ENCODE peak calls at places on chromosomes 7 and 10, in seven cellular contexts. B is H9, E is neuronal stem cell, N is IMR-90, K is trophoblast cell, Q is mesenchymal stem cell, Z is H1. F is an unnamed sample.
A peak's percentile ranks its signal among the peaks of the same experiment; 100 is the strongest.

GRCh38 chr7:30148951-30149459 is 14.2 kb downstream of the MTURN start:
- DNase-seq in Q (no peak), K (peak; percentile 38), Z (no peak), E (no peak), N (no peak), B (no peak), F (no peak)

GRCh38 chr10:97543025-97543546 is 29.5 kb upstream of the ANKRD2 start:
- DNase-seq in B (no peak), Q (peak; percentile 97), N (peak; percentile 98), Z (no peak), E (no peak), K (peak; percentile 87), F (peak; percentile 86)

GRCh38 chr10:70106958-70107791 is 25.4 kb downstream of the AIFM2 start:
- DNase-seq in B (peak; percentile 83), E (peak; percentile 39), N (no peak), Q (no peak), K (peak; percentile 47), Z (peak; percentile 92), F (peak; percentile 70)

GRCh38 chr10:69101451-69102095 is 13.7 kb downstream of the SRGN start:
- DNase-seq in Z (no peak), Q (peak; percentile 9), N (peak; percentile 38), E (no peak), K (peak; percentile 31), B (no peak), F (no peak)

GRCh38 chr10:129935102-129935860 is 28.8 kb downstream of the EBF3 start:
- DNase-seq in K (no peak), Q (no peak), E (no peak), N (no peak), B (no peak), Z (no peak), F (no peak)

GRCh38 chr10:51527806-51528205 is 171.6 kb downstream of the CSTF2T start:
- DNase-seq in B (no peak), E (no peak), K (no peak), Q (peak; percentile 40), N (no peak), Z (no peak), F (no peak)

GRCh38 chr7:150631084-150631824 is 931 bp downstream of the GIMAP6 start:
- DNase-seq in K (no peak), E (no peak), Q (no peak), N (no peak), Z (no peak), B (no peak), F (no peak)

GRCh38 chr10:62844280-62845011 is 28.3 kb upstream of the EGR2 start:
- DNase-seq in K (no peak), N (no peak), B (no peak), E (no peak), Q (no peak), Z (no peak), F (no peak)

GRCh38 chr10:58660577-58661255 is 148.0 kb downstream of the BICC1 start:
- DNase-seq in E (no peak), K (no peak), B (no peak), Z (no peak), Q (no peak), N (no peak), F (no peak)

GRCh38 chr7:46930336-46930735 is 651.6 kb downstream of the TNS3 start:
- DNase-seq in Z (no peak), Q (peak; percentile 96), N (peak; percentile 97), E (no peak), B (no peak), K (peak; percentile 88), F (no peak)

GRCh38 chr10:51369903-51370302 is 295.6 kb downstream of the PRKG1 start:
- DNase-seq in Q (peak; percentile 34), B (no peak), E (no peak), Z (no peak), K (no peak), N (peak; percentile 79), F (no peak)

GRCh38 chr10:77202857-77203256 is 434.8 kb downstream of the KCNMA1 start:
- DNase-seq in Q (no peak), N (no peak), B (no peak), E (no peak), K (no peak), Z (no peak), F (no peak)

GRCh38 chr7:2936891-2937580 is 92.9 kb upstream of the GNA12 start:
- DNase-seq in N (no peak), E (no peak), Q (no peak), Z (no peak), B (no peak), K (no peak), F (no peak)

GRCh38 chr7:24657980-24658379 is 84.7 kb downstream of the PALS2 start:
- DNase-seq in Z (no peak), K (no peak), E (no peak), Q (no peak), N (no peak), B (no peak), F (no peak)

GRCh38 chr7:6479067-6479466 is 31.3 kb upstream of the DAGLB start:
- DNase-seq in B (no peak), Z (no peak), K (no peak), Q (no peak), E (no peak), N (no peak), F (no peak)

GRCh38 chr7:6481445-6481844 is 33.7 kb upstream of the DAGLB start:
- DNase-seq in B (no peak), Z (no peak), E (no peak), Q (no peak), N (no peak), K (no peak), F (no peak)

GRCh38 chr7:6482743-6483119 is 35.0 kb upstream of the DAGLB start:
- DNase-seq in N (no peak), K (no peak), Q (no peak), Z (no peak), E (no peak), B (no peak), F (no peak)

GRCh38 chr7:6480323-6480660 is 32.5 kb upstream of the DAGLB start:
- DNase-seq in Z (no peak), E (no peak), K (no peak), N (no peak), Q (no peak), B (no peak), F (no peak)

GRCh38 chr7:6482307-6482706 is 34.6 kb upstream of the DAGLB start:
- DNase-seq in B (no peak), N (no peak), K (no peak), Z (no peak), E (no peak), Q (no peak), F (no peak)
- H2AK5ac ChIP-seq in B (no peak overlapping the region), N (no peak overlapping the region), K (no peak overlapping the region), Z (no peak overlapping the region), E (no peak overlapping the region), Q (no peak overlapping the region), F (no peak overlapping the region)

DNA sequence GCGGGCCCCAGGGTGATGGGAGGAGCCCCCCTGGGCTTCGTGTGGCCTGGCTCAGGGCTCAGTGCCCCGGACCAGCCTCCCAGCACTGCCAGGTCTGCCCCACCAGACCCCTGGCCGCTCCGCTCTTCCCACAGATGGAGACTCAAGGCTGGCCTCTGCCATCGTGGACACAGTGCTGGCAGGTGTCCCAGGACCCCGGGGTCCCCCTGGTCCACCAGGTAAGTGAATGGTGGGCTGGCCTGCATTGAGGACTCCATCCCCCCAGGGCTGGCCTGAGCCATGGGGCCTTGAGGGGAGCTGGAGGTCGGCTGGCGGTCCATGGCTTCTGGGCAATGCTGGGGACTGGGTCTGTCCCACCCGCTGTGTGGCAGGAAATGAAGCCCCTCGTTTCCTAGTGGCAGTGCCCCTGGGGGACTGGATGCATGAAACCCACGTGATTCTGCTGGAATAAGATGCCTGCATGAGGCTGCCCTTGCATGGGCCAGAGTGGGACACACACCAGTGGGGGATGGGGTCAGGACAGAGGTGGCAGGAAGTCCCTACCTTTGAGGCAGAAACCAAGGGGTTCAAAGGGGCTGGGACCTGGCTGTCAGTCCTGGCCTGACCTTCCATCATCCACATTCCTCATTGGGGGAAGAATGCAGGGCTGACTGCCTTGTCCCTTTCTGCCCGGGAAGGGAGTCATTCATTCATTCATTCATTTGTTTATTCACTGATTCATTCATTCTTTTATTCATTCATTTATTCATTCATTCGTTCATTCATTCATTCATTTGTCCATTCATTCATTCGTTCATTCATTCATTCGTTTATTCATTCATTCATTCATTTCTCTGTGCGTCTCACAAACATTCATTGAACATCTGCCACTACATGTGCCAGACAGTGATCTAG is 81.8 kb downstream of the MYL10 start:
- DNase-seq in Q (no peak), N (no peak), B (peak; percentile 19), E (no peak), Z (no peak), K (no peak), F (no peak)
- H2AK5ac ChIP-seq in Q (no peak overlapping the region), N (no peak overlapping the region), B (no peak overlapping the region), E (no peak overlapping the region), Z (no peak overlapping the region), K (no peak overlapping the region), F (no peak overlapping the region)

GRCh38 chr10:11589738-11590137 is 21.7 kb downstream of the USP6NL start:
- DNase-seq in Q (no peak), K (no peak), Z (no peak), B (no peak), E (no peak), N (no peak), F (no peak)
- H2AK5ac ChIP-seq in Q (no peak overlapping the region), K (no peak overlapping the region), Z (no peak overlapping the region), B (no peak overlapping the region), E (no peak overlapping the region), N (no peak overlapping the region), F (no peak overlapping the region)

GRCh38 chr7:128420773-128421172 is 11.0 kb upstream of the IMPDH1 start:
- DNase-seq in N (no peak), Z (no peak), K (peak; percentile 41), E (no peak), B (no peak), Q (no peak), F (no peak)

GRCh38 chr7:128419262-128419661 is 9.5 kb upstream of the IMPDH1 start:
- DNase-seq in Q (no peak), K (no peak), Z (no peak), E (no peak), B (no peak), N (no peak), F (no peak)

GRCh38 chr7:128415217-128415785 is 5.5 kb upstream of the IMPDH1 start:
- DNase-seq in Q (no peak), N (no peak), B (no peak), K (no peak), Z (no peak), E (no peak), F (no peak)

GRCh38 chr7:128421384-128421783 is 11.6 kb upstream of the IMPDH1 start:
- DNase-seq in E (no peak), K (no peak), B (no peak), Q (no peak), N (no peak), Z (no peak), F (no peak)

GRCh38 chr7:128417071-128417470 is 7.3 kb upstream of the IMPDH1 start:
- DNase-seq in N (no peak), Q (no peak), B (no peak), Z (no peak), K (no peak), E (no peak), F (no peak)
- H2AK5ac ChIP-seq in N (no peak overlapping the region), Q (no peak overlapping the region), B (no peak overlapping the region), Z (no peak overlapping the region), K (no peak overlapping the region), E (no peak overlapping the region), F (no peak overlapping the region)

DNA sequence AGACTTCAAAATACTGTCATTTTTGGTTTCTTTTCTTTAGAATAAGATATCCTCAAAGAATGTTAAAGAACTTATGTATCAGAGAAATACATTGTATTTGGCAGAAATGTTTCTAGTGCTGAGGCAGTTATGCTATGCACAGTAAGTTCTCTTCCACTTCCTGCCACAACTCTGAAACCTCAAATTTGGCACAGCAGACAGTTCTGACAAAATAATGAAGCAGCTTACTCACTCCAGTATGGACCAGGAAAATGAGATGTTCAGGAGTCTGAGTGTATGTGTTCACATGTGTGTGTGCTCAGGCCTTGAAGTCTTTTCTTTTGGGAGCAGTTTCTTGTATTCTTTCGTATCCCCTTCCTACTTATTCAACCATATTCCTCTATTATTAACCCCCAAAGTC is 197.0 kb upstream of the AGK start:
- DNase-seq in Q (no peak), Z (no peak), N (peak; percentile 8), K (no peak), E (no peak), B (no peak), F (no peak)
- H2AK5ac ChIP-seq in Q (no peak overlapping the region), Z (no peak overlapping the region), N (no peak overlapping the region), K (no peak overlapping the region), E (no peak overlapping the region), B (no peak overlapping the region), F (no peak overlapping the region)